ENCODE peak calls at places on chromosomes 16 and 17, in eight cellular contexts. I, J, A, D, S, R, X and Q are unnamed samples.

GRCh38 chr16:28258571-28258970 is 33.8 kb upstream of the SBK1 start:
- DNase-seq in A (peak; percentile 32), S (peak; percentile 19), R (peak; percentile 80), X (no peak), D (no peak), I (no peak), J (peak; percentile 6), Q (peak; percentile 83)

GRCh38 chr16:46976550-46976949 is 3.1 kb upstream of the DNAJA2 start:
- DNase-seq in S (no peak), D (no peak), J (peak; percentile 60), R (no peak), A (no peak), I (peak; percentile 32), X (peak; percentile 24), Q (no peak)

GRCh38 chr17:74325376-74325742 is 667 bp upstream of the KIF19 start:
- DNase-seq in D (no peak), R (no peak), A (no peak), S (no peak), I (no peak), X (no peak), J (no peak), Q (peak; percentile 13)

GRCh38 chr17:58679263-58680037 is 12.4 kb downstream of the TEX14 start:
- DNase-seq in R (no peak), D (no peak), X (peak; percentile 86), A (no peak), J (peak; percentile 99), I (no peak), S (peak; percentile 91), Q (peak; percentile 95)

GRCh38 chr17:9677411-9677810 is 32.1 kb downstream of the USP43 start:
- DNase-seq in J (no peak), A (no peak), R (no peak), I (no peak), S (no peak), X (no peak), D (no peak), Q (no peak)

GRCh38 chr17:82668631-82669099 is 20.4 kb upstream of the WDR45B start:
- DNase-seq in R (peak; percentile 78), A (no peak), I (peak; percentile 62), S (peak; percentile 25), X (peak; percentile 83), J (no peak), D (peak; percentile 19), Q (peak; percentile 62)

GRCh38 chr17:74410001-74410443 is 21.9 kb upstream of the GPRC5C start:
- DNase-seq in X (no peak), R (no peak), D (no peak), S (no peak), I (no peak), A (no peak), J (no peak), Q (no peak)

GRCh38 chr16:54370653-54371052 is 84.1 kb upstream of the IRX3 start:
- DNase-seq in X (no peak), J (no peak), D (no peak), R (peak; percentile 55), S (no peak), I (no peak), A (no peak), Q (no peak)

GRCh38 chr17:33202011-33202410 is 91.1 kb downstream of the ASIC2 start:
- DNase-seq in R (no peak), J (no peak), A (no peak), X (no peak), D (no peak), S (no peak), I (no peak), Q (peak; percentile 16)

GRCh38 chr17:79650283-79650682 is 39.4 kb upstream of the RBFOX3 start:
- DNase-seq in J (no peak), I (peak; percentile 1), R (no peak), S (no peak), D (no peak), X (no peak), A (no peak), Q (no peak)

GRCh38 chr16:85274924-85275323 is 162.7 kb upstream of the CIBAR2 start:
- DNase-seq in R (no peak), I (no peak), D (no peak), X (no peak), A (no peak), J (no peak), S (no peak), Q (peak; percentile 57)

GRCh38 chr17:58120195-58120822 is 27.9 kb upstream of the OR4D1 start:
- DNase-seq in J (peak; percentile 61), I (peak; percentile 51), X (peak; percentile 65), S (peak; percentile 79), A (peak; percentile 67), D (peak; percentile 51), R (peak; percentile 44), Q (peak; percentile 15)

GRCh38 chr17:39239640-39240314 is 14.0 kb upstream of the STAC2 start:
- DNase-seq in S (peak; percentile 29), R (peak; percentile 77), J (no peak), X (peak; percentile 60), I (no peak), A (peak; percentile 47), D (peak; percentile 67), Q (peak; percentile 47)

GRCh38 chr17:61248399-61248798 is 151.2 kb upstream of the TBX2 start:
- DNase-seq in J (no peak), X (peak; percentile 71), A (peak; percentile 26), I (no peak), S (peak; percentile 34), R (no peak), D (no peak), Q (no peak)

GRCh38 chr16:30957456-30958163 is at the start of gene SETD1A:
- DNase-seq in S (peak; percentile 98), D (peak; percentile 98), R (peak; percentile 99), A (peak; percentile 98), I (peak; percentile 95), J (peak; percentile 86), X (peak; percentile 98), Q (peak; percentile 96)

GRCh38 chr17:64706224-64707076 is 44.3 kb upstream of the SMURF2 start:
- DNase-seq in J (peak; percentile 92), A (no peak), R (no peak), S (peak; percentile 18), X (peak; percentile 85), D (no peak), I (peak; percentile 25), Q (no peak)

GRCh38 chr17:60513014-60513413 is 13.0 kb downstream of the APPBP2 start:
- DNase-seq in D (no peak), S (no peak), X (no peak), R (no peak), A (no peak), J (no peak), I (no peak), Q (no peak)

GRCh38 chr17:2421315-2422147 is 20.7 kb upstream of the MNT start:
- DNase-seq in A (peak; percentile 72), X (peak; percentile 61), D (no peak), R (no peak), J (no peak), S (no peak), I (no peak), Q (peak; percentile 62)

GRCh38 chr17:40453881-40454630 is 10.8 kb downstream of the IGFBP4 start:
- DNase-seq in R (no peak), D (no peak), A (no peak), J (no peak), S (no peak), I (no peak), X (no peak), Q (no peak)